ENCODE peak calls at places on chromosomes 16 and 17, in six cellular contexts. G, J, Q, T, H and E are unnamed samples.

GRCh38 chr16:11260596-11260966 is 4.6 kb upstream of the SOCS1 start:
- DNase-seq in Q (no peak), J (no peak), H (no peak), T (peak), G (no peak), E (no peak)

GRCh38 chr16:79519448-79519847 is 81.1 kb downstream of the MAF start:
- DNase-seq in H (no peak), G (no peak), Q (peak), T (no peak), J (no peak), E (no peak)

GRCh38 chr17:19242926-19243325 is 5.8 kb downstream of the EPN2 start:
- DNase-seq in H (no peak), T (no peak), Q (no peak), G (no peak), J (no peak), E (no peak)

GRCh38 chr16:54125751-54126655 is 160.6 kb downstream of the IRX3 start:
- DNase-seq in Q (no peak), G (no peak), J (no peak), T (no peak), H (no peak), E (no peak)

GRCh38 chr17:39704821-39705551 is 5.1 kb downstream of the ERBB2 start:
- DNase-seq in T (peak), G (peak), J (peak), H (no peak), Q (no peak), E (no peak)

GRCh38 chr17:15910791-15911190 is 34.1 kb upstream of the ADORA2B start:
- DNase-seq in H (no peak), Q (no peak), J (peak), G (no peak), T (no peak), E (no peak)

GRCh38 chr17:57234252-57235092 is 21.9 kb upstream of the MSI2 start:
- DNase-seq in H (no peak), Q (no peak), T (no peak), G (no peak), J (no peak), E (no peak)

GRCh38 chr17:21295036-21295952 is 10.8 kb downstream of the MAP2K3 start:
- DNase-seq in Q (peak), G (no peak), H (no peak), T (no peak), J (no peak), E (no peak)

GRCh38 chr16:6957676-6958075 is 375.0 kb upstream of the RBFOX1 start:
- DNase-seq in J (no peak), H (no peak), Q (no peak), T (no peak), G (no peak), E (no peak)

GRCh38 chr16:46817961-46818360 is 13.0 kb downstream of the C16orf87 start:
- DNase-seq in Q (no peak), H (no peak), J (peak), T (no peak), G (no peak), E (no peak)

GRCh38 chr17:1562178-1562643 is 381 bp downstream of the PITPNA start:
- DNase-seq in J (peak), T (peak), G (peak), H (no peak), Q (peak), E (no peak)

GRCh38 chr16:78925071-78925714 is 675.3 kb downstream of the MAF start:
- DNase-seq in G (peak), J (no peak), T (peak), H (no peak), Q (peak), E (peak)

GRCh38 chr17:8724451-8724850 is 20.2 kb downstream of the CCDC42 start:
- DNase-seq in J (no peak), T (no peak), G (no peak), Q (no peak), H (no peak), E (no peak)

GRCh38 chr16:83040174-83040573 is 413.4 kb downstream of the CDH13 start:
- DNase-seq in J (peak), G (no peak), T (no peak), H (peak), Q (no peak), E (no peak)

GRCh38 chr17:70906808-70907207 is 737.5 kb downstream of the KCNJ2 start:
- DNase-seq in H (no peak), Q (peak), T (peak), J (peak), G (no peak), E (no peak)

GRCh38 chr16:87461466-87461975 is 31.3 kb downstream of the ZCCHC14 start:
- DNase-seq in H (peak), Q (no peak), J (peak), T (peak), G (peak), E (peak)

GRCh38 chr17:64269687-64270649 is 6.9 kb upstream of the TEX2 start:
- DNase-seq in T (no peak), Q (peak), H (no peak), J (no peak), G (no peak), E (no peak)

GRCh38 chr16:25897677-25898076 is 205.9 kb downstream of the HS3ST4 start:
- DNase-seq in T (no peak), G (no peak), H (no peak), Q (no peak), J (no peak), E (no peak)

GRCh38 chr16:76378020-76378419 is 100.8 kb downstream of the CNTNAP4 start:
- DNase-seq in Q (no peak), H (no peak), T (no peak), G (no peak), J (no peak), E (no peak)

GRCh38 chr16:14428043-14428442 is 202.0 kb downstream of the PARN start:
- DNase-seq in H (no peak), J (no peak), G (no peak), T (no peak), Q (no peak), E (no peak)

GRCh38 chr16:79320956-79321355 is 279.6 kb downstream of the MAF start:
- DNase-seq in T (no peak), G (no peak), J (no peak), Q (no peak), H (no peak), E (no peak)

GRCh38 chr16:57284206-57284951 is at the start of gene PLLP:
- DNase-seq in H (no peak), Q (peak), T (peak), G (peak), J (peak), E (no peak)

GRCh38 chr16:19094542-19095365 is 19.0 kb upstream of the ITPRIPL2 start:
- DNase-seq in G (no peak), J (no peak), H (no peak), Q (no peak), T (no peak), E (peak)

GRCh38 chr17:858941-859452 is 76.8 kb downstream of the MRM3 start:
- DNase-seq in H (no peak), J (no peak), T (no peak), Q (no peak), G (no peak), E (no peak)

GRCh38 chr16:74450236-74450635 is 29.0 kb upstream of the CLEC18B start:
- DNase-seq in T (no peak), H (no peak), G (no peak), J (no peak), Q (no peak), E (no peak)

GRCh38 chr16:74448990-74449389 is 27.7 kb upstream of the CLEC18B start:
- DNase-seq in T (no peak), H (peak), J (peak), Q (no peak), G (peak), E (no peak)

GRCh38 chr16:74447578-74447977 is 26.3 kb upstream of the CLEC18B start:
- DNase-seq in T (no peak), H (no peak), J (no peak), Q (no peak), G (no peak), E (no peak)

GRCh38 chr16:74449470-74449869 is 28.2 kb upstream of the CLEC18B start:
- DNase-seq in H (peak), T (no peak), G (peak), J (peak), Q (no peak), E (no peak)

GRCh38 chr16:74446866-74447265 is 25.6 kb upstream of the CLEC18B start:
- DNase-seq in Q (no peak), G (no peak), T (no peak), H (no peak), J (no peak), E (no peak)
- H3K4me2 ChIP-seq in Q (no peak), G (no peak), T (no peak), H (no peak), J (no peak), E (no peak)

DNA sequence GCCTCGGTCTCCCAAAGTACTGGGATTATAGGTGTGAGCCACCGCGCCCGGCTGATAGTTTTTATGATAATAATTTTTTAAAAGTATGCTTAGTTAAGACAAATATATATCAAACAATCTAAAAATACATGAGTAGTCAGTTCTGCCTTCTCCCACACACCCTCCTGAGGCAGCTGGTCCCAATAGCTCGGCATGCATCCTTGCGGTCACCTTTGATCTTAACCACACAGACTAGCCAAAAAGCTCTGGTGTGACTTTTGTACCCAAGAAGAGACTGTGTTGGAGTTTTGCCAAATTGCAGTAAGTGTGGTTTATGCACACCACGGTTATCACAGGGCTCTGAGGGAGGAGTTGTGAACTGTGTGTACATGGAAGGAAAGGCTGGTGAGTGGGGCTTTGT is 25.6 kb downstream of the ATP6V0A1 start:
- DNase-seq in H (no peak), J (no peak), Q (no peak), G (no peak), T (no peak), E (no peak)
- H3K4me2 ChIP-seq in H (no peak), J (no peak), Q (no peak), G (no peak), T (no peak), E (no peak)

DNA sequence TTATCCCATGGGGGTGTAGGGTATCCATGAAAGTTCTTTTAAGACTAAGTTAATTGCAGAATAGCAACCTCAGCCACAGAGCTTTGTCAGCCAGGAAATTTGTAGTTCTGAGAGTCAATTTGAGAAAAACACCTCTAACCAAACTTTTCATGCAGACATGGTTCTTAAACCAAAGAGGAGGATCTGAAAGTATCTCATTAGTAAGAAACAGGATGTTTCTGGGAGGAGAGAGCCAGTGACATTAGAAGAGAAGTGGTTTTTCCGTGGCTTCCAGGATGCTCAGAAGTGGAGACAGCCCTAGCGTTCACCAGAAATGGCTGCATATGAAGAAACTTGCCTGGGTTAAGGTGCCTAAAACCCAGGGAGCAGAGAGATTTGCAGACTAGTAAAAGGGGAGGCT is 7.9 kb downstream of the GNAO1 start:
- DNase-seq in T (no peak), H (no peak), Q (no peak), G (no peak), J (no peak), E (no peak)
- H3K4me2 ChIP-seq in T (no peak), H (no peak), Q (no peak), G (no peak), J (no peak), E (no peak)

GRCh38 chr17:4944554-4945175 is 3.7 kb downstream of the PFN1 start:
- DNase-seq in J (no peak), H (no peak), T (peak), G (no peak), Q (no peak), E (peak)
- H3K4me2 ChIP-seq in J (peak), H (peak), T (no peak), G (peak), Q (peak), E (peak)

GRCh38 chr16:24119807-24120206 is 136.3 kb upstream of the CACNG3 start:
- DNase-seq in G (no peak), H (no peak), T (no peak), J (no peak), Q (no peak), E (no peak)
- H3K4me2 ChIP-seq in G (no peak), H (no peak), T (no peak), J (no peak), Q (no peak), E (no peak)

GRCh38 chr16:86316967-86317616 is 193.2 kb upstream of the FOXF1 start:
- DNase-seq in Q (no peak), T (no peak), G (no peak), J (no peak), H (no peak), E (no peak)
- H3K4me2 ChIP-seq in Q (no peak), T (no peak), G (no peak), J (no peak), H (no peak), E (no peak)